ENCODE peak calls at places on chromosomes 7 and 10, in six cellular contexts. B is lower leg skin, O is GM10248, Q is cardiac fibroblast, K is fibroblast of pulmonary artery, C is transverse colon. Z is an unnamed sample.

GRCh38 chr10:51073461-51074237 is 638 bp upstream of the PRKG1 start:
- DNase-seq in O (peak; percentile 23), C (peak; percentile 18), K (peak; percentile 15), Q (peak; percentile 26), B (no peak), Z (no peak)

GRCh38 chr10:53361936-53362335 is 589.4 kb upstream of the MBL2 start:
- DNase-seq in K (no peak), B (no peak), Q (no peak), C (no peak), O (no peak), Z (no peak)

GRCh38 chr7:49852619-49853462 is 79.4 kb downstream of the VWC2 start:
- DNase-seq in C (peak; percentile 24), Q (peak; percentile 64), B (peak; percentile 41), K (peak; percentile 52), O (peak; percentile 59), Z (peak; percentile 33)

GRCh38 chr7:157543791-157544190 is 207.0 kb downstream of the DNAJB6 start:
- DNase-seq in B (no peak), C (no peak), O (no peak), K (no peak), Q (no peak), Z (no peak)

GRCh38 chr7:22082886-22083710 is 137.4 kb upstream of the CDCA7L start:
- DNase-seq in B (peak; percentile 73), K (peak; percentile 76), C (peak; percentile 93), Q (peak; percentile 75), O (peak; percentile 89), Z (peak; percentile 79)

GRCh38 chr10:15035385-15036301 is 8.1 kb upstream of the OLAH start:
- DNase-seq in K (peak; percentile 29), Q (peak; percentile 80), C (peak; percentile 16), O (no peak), B (no peak), Z (peak; percentile 93)

GRCh38 chr10:91367127-91367531 is 43.0 kb upstream of the HECTD2 start:
- DNase-seq in Q (no peak), C (no peak), B (no peak), O (no peak), K (no peak), Z (no peak)

GRCh38 chr7:130356760-130357611 is 12.4 kb downstream of the CPA5 start:
- DNase-seq in O (no peak), B (peak; percentile 78), C (peak; percentile 26), Q (peak; percentile 94), K (peak; percentile 91), Z (peak; percentile 91)

GRCh38 chr10:13048762-13049161 is 47.2 kb upstream of the CCDC3 start:
- DNase-seq in C (no peak), K (no peak), O (no peak), B (no peak), Q (no peak), Z (no peak)

GRCh38 chr7:154649434-154649833 is 353.5 kb downstream of the PAXIP1 start:
- DNase-seq in K (no peak), B (no peak), Q (no peak), O (no peak), C (no peak), Z (no peak)

GRCh38 chr10:106795619-106796018 is 368.9 kb downstream of the SORCS1 start:
- DNase-seq in Q (no peak), K (no peak), O (peak; percentile 38), C (peak; percentile 19), B (no peak), Z (no peak)
- TF ChIP-seq CTCF in Q (no peak), K (peak; percentile 2), O (peak; percentile 53), C (peak; percentile 46), B (no peak), Z (no peak)

DNA sequence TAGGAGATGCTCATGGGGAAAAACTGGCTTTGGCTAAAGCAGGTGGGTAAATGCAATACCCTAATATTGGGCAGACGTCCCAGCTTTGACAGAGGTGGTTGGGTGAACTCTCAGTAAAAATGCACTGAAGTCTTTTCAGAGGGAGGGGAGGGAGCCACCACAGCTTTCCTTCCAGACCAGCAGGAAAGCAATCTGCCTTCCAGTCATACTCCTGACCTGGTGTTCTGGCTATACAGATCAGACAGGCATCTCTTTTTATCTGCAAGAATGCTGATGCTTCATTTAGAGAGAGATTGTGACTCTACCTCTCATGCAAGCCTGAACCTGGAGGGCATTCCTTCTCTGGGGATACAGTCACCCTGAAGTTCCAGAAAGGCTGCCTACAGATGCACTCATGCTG is 52.6 kb upstream of the ICA1 start:
- DNase-seq in C (no peak), O (no peak), B (no peak), K (no peak), Q (no peak), Z (no peak)
- TF ChIP-seq CTCF in C (no peak), O (no peak), B (no peak), K (no peak), Q (no peak), Z (no peak)

GRCh38 chr10:27503498-27504006 is 552 bp upstream of the RAB18 start:
- DNase-seq in K (no peak), B (no peak), Q (no peak), O (no peak), C (no peak), Z (no peak)

GRCh38 chr10:27504897-27505457 is 873 bp downstream of the RAB18 start:
- DNase-seq in Q (peak; percentile 57), C (no peak), O (no peak), K (peak; percentile 30), B (no peak), Z (peak; percentile 28)

GRCh38 chr10:27506280-27506679 is 2.2 kb downstream of the RAB18 start:
- DNase-seq in O (no peak), B (no peak), C (no peak), K (no peak), Q (peak; percentile 24), Z (no peak)

GRCh38 chr10:27500886-27501285 is 3.2 kb upstream of the RAB18 start:
- DNase-seq in Q (no peak), O (no peak), C (no peak), B (peak; percentile 55), K (no peak), Z (no peak)

GRCh38 chr10:27504007-27504890 is at the start of gene RAB18:
- DNase-seq in B (peak; percentile 97), O (peak; percentile 95), Q (peak; percentile 99), K (peak; percentile 99), C (peak; percentile 98), Z (peak; percentile 99)
- TF ChIP-seq CTCF in B (no peak), O (no peak), Q (peak; percentile 21), K (no peak), C (no peak), Z (no peak)

GRCh38 chr7:29957521-29957920 is 32.1 kb downstream of the SCRN1 start:
- DNase-seq in B (no peak), K (no peak), Q (no peak), C (no peak), O (no peak), Z (no peak)

GRCh38 chr7:29957921-29958320 is 31.7 kb downstream of the SCRN1 start:
- DNase-seq in B (no peak), C (no peak), O (no peak), Q (no peak), K (no peak), Z (no peak)

GRCh38 chr7:29965030-29965429 is 24.6 kb downstream of the SCRN1 start:
- DNase-seq in O (no peak), B (no peak), Q (no peak), C (no peak), K (no peak), Z (no peak)

GRCh38 chr7:29958667-29959358 is 30.8 kb downstream of the SCRN1 start:
- DNase-seq in O (no peak), K (no peak), Q (no peak), C (no peak), B (no peak), Z (no peak)

GRCh38 chr7:29962035-29962434 is 27.6 kb downstream of the SCRN1 start:
- DNase-seq in Q (no peak), O (no peak), K (no peak), C (no peak), B (no peak), Z (no peak)
- TF ChIP-seq CTCF in Q (no peak), O (no peak), K (no peak), C (no peak), B (no peak), Z (no peak)

GRCh38 chr10:103706047-103706446 is 149.3 kb downstream of the SH3PXD2A start:
- DNase-seq in B (no peak), C (no peak), O (no peak), Q (no peak), K (no peak), Z (no peak)
- TF ChIP-seq CTCF in B (no peak), C (no peak), O (no peak), Q (peak; percentile 5), K (no peak), Z (no peak)

GRCh38 chr10:113780681-113781250 is 29.3 kb downstream of the PLEKHS1 start:
- DNase-seq in O (peak; percentile 19), K (no peak), C (no peak), B (no peak), Q (no peak), Z (no peak)
- TF ChIP-seq CTCF in O (no peak), K (no peak), C (no peak), B (no peak), Q (no peak), Z (no peak)

DNA sequence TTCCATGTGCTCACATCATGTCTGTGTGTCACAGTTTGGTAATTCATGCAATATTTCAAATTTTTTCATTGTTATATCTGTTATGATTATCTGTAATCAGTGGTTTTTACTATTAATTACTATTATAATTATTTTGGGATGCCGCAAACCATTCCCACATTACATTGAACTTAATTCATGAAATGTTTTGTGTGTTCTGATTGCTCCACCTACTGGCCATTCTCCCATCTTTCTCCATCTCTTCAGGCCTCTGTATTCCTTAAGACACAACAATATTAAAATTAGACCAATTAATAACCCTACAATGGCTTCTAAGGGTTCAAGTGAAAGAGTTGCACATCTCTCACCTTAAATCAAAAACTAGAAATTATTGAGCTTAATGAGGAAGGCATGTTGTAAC is 398.5 kb downstream of the PCDH15 start:
- DNase-seq in K (peak; percentile 29), B (no peak), C (no peak), O (no peak), Q (peak; percentile 19), Z (peak; percentile 33)
- TF ChIP-seq CTCF in K (peak; percentile 32), B (no peak), C (no peak), O (peak; percentile 22), Q (no peak), Z (peak; percentile 37)

GRCh38 chr7:1361016-1361755 is 98.1 kb downstream of the MICALL2 start:
- DNase-seq in Q (no peak), K (no peak), B (no peak), O (no peak), C (no peak), Z (no peak)
- TF ChIP-seq CTCF in Q (no peak), K (no peak), B (no peak), O (no peak), C (no peak), Z (no peak)

Z was measured in astrocyte of the spinal cord.